ENCODE peak calls at places on chromosomes 2 and 18, in nine cellular contexts. U is neural progenitor cell; C is H9; Y is CD4-positive, alpha-beta T cell; A is CD8-positive, alpha-beta memory T cell; W is BE2C; M is HCT116; G is OCI-LY7; X is AG04450. Z is an unnamed sample. For H3K9me3, the result is how much of the 10 kb centered on the place peaks cover.

GRCh38 chr18:46010050-46010449 is 42.9 kb upstream of the EPG5 start:
- DNase-seq in U (no peak), C (no peak), Y (no peak), A (no peak), W (no peak), M (no peak), G (no peak), X (no peak), Z (no peak)

GRCh38 chr2:158458617-158458920 is 1.8 kb downstream of the PKP4 start:
- DNase-seq in U (no peak), C (no peak), Y (no peak), A (no peak), W (no peak), M (no peak), G (no peak), X (no peak), Z (no peak)

GRCh38 chr2:156748238-156748637 is 312.1 kb downstream of the GPD2 start:
- DNase-seq in U (no peak), C (no peak), Y (no peak), A (no peak), W (no peak), M (no peak), G (no peak), X (no peak), Z (no peak)

GRCh38 chr2:45771251-45771650 is 119.8 kb downstream of the PRKCE start:
- DNase-seq in U (peak), C (peak), Y (no peak), A (no peak), W (peak), M (no peak), G (no peak), X (no peak), Z (no peak)

GRCh38 chr2:156536534-156536933 is 100.4 kb downstream of the GPD2 start:
- DNase-seq in U (no peak), C (no peak), Y (no peak), A (no peak), W (no peak), M (no peak), G (no peak), X (no peak), Z (no peak)

GRCh38 chr2:184765048-184765881 is 166.9 kb downstream of the ZNF804A start:
- DNase-seq in U (peak), C (no peak), Y (no peak), A (no peak), W (peak), M (no peak), G (peak), X (no peak), Z (no peak)

GRCh38 chr2:130831356-130831755 is 5.4 kb upstream of the ARHGEF4 start:
- DNase-seq in U (no peak), C (no peak), Y (no peak), A (peak), W (no peak), M (no peak), G (no peak), X (no peak), Z (no peak)

GRCh38 chr18:23231340-23232021 is 96.2 kb downstream of the CABLES1 start:
- DNase-seq in U (no peak), C (no peak), Y (peak), A (peak), W (no peak), M (no peak), G (peak), X (peak), Z (peak)

GRCh38 chr2:197097578-197098366 is 171.3 kb upstream of the PGAP1 start:
- DNase-seq in U (no peak), C (no peak), Y (no peak), A (no peak), W (no peak), M (no peak), G (no peak), X (peak), Z (no peak)

GRCh38 chr2:37350034-37350433 is 5.6 kb downstream of the QPCT start:
- DNase-seq in U (no peak), C (no peak), Y (no peak), A (no peak), W (peak), M (no peak), G (peak), X (no peak), Z (peak)

GRCh38 chr2:34102359-34102758 is 503.3 kb upstream of the FAM98A start:
- DNase-seq in U (no peak), C (no peak), Y (no peak), A (no peak), W (no peak), M (no peak), G (no peak), X (no peak), Z (no peak)

GRCh38 chr2:43040084-43040854 is 186.1 kb downstream of the ZFP36L2 start:
- DNase-seq in U (no peak), C (no peak), Y (no peak), A (no peak), W (no peak), M (no peak), G (no peak), X (no peak), Z (peak)

GRCh38 chr18:13387856-13388548 is 169.4 kb downstream of the LDLRAD4 start:
- DNase-seq in U (no peak), C (no peak), Y (no peak), A (no peak), W (no peak), M (no peak), G (no peak), X (no peak), Z (no peak)

GRCh38 chr2:40315684-40316083 is 136.2 kb downstream of the SLC8A1 start:
- DNase-seq in U (no peak), C (no peak), Y (no peak), A (no peak), W (no peak), M (no peak), G (no peak), X (no peak), Z (no peak)

GRCh38 chr2:118168606-118169005 is 80.3 kb downstream of the INSIG2 start:
- DNase-seq in U (no peak), C (no peak), Y (no peak), A (no peak), W (no peak), M (no peak), G (no peak), X (no peak), Z (peak)

GRCh38 chr2:241801611-241802420 is 7.2 kb upstream of the NEU4 start:
- DNase-seq in U (no peak), C (peak), Y (no peak), A (peak), W (peak), M (no peak), G (no peak), X (no peak), Z (no peak)

GRCh38 chr2:204019572-204020501 is 83.3 kb downstream of the ICOS start:
- DNase-seq in U (no peak), C (no peak), Y (peak), A (no peak), W (no peak), M (no peak), G (no peak), X (no peak), Z (no peak)

GRCh38 chr18:79595876-79596374 is 83.7 kb upstream of the CTDP1 start:
- DNase-seq in U (no peak), C (no peak), Y (no peak), A (peak), W (no peak), M (no peak), G (no peak), X (no peak), Z (no peak)

DNA sequence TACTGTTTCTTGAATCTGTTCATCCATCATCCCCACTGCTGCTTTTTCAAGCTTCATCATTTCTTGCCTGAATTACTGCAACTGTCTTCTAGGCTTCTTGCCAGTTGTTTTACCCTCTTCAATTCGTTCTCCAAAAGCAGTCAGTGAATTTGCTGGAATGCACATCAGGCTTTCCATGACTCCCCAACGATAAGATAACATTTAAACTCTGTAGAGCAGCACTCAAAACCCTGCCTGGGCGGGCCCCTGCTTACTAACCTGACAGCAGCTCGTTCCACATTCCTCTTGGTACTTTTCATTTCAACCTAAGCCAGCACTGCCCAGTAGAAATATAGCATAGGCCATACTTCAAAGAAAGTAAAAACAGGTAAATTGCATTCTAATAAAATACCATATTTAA is 342.9 kb downstream of the SUCLG1 start:
- DNase-seq in U (no peak), C (no peak), Y (no peak), A (no peak), W (no peak), M (no peak), G (no peak), X (no peak), Z (no peak)
- H3K9me3 ChIP-seq in U (under half), C (under half), Y (under half), A (under half), W (under half), M (under half), G (under half), X (under half), Z (under half)

GRCh38 chr2:1115843-1116539 is 165.3 kb downstream of the SNTG2 start:
- DNase-seq in U (no peak), C (no peak), Y (no peak), A (no peak), W (no peak), M (no peak), G (no peak), X (no peak), Z (no peak)
- H3K9me3 ChIP-seq in U (under half), C (under half), Y (under half), A (under half), W (under half), M (under half), G (under half), X (under half), Z (under half)

GRCh38 chr2:150620371-150620770 is 132.9 kb upstream of the RND3 start:
- DNase-seq in U (no peak), C (no peak), Y (no peak), A (no peak), W (no peak), M (no peak), G (no peak), X (no peak), Z (no peak)

GRCh38 chr2:150618215-150618905 is 130.9 kb upstream of the RND3 start:
- DNase-seq in U (no peak), C (no peak), Y (no peak), A (no peak), W (no peak), M (no peak), G (no peak), X (no peak), Z (no peak)

GRCh38 chr2:150621800-150622199 is 134.3 kb upstream of the RND3 start:
- DNase-seq in U (no peak), C (no peak), Y (no peak), A (no peak), W (no peak), M (no peak), G (no peak), X (no peak), Z (peak)

GRCh38 chr2:150620860-150621259 is 133.4 kb upstream of the RND3 start:
- DNase-seq in U (no peak), C (no peak), Y (no peak), A (no peak), W (no peak), M (no peak), G (no peak), X (no peak), Z (no peak)

DNA sequence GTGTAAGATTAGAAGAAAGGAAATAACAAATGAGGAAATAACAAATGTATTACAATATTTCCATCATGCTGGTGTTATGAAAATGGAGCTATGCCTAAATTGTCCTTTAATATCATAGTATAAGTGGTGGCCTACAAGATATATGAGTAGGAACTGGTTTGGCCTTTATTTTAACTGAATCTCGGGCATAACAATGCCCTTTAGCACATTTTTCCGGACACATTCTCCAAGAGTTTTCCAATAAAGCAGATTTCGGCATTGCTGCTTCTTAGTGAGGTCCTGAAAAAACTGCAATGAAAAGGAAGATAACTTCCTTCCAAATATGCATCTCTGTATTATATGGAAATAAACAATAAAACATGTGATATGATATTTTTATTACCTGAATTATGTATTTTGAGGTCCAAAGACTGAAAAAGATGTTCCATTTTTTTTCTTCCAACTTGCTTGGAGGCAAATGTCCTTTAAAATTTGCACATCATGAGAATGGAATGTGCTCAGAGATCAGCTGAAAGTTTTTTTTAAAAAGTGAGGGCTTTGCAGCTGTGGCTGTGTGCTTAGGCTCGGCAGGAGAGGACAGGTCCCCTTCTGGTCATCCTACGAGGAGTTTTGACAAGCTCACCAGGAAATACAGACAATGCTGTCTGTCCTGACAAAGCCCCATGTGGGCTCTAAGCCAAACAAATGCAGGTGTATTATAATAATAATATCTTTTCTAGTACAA is 132.3 kb upstream of the RND3 start:
- DNase-seq in U (no peak), C (no peak), Y (no peak), A (no peak), W (no peak), M (no peak), G (no peak), X (no peak), Z (peak)
- H3K9me3 ChIP-seq in U (under half), C (under half), Y (under half), A (under half), W (under half), M (under half), G (under half), X (under half), Z (under half)

GRCh38 chr18:24428709-24429108 is 2.2 kb downstream of the IMPACT start:
- DNase-seq in U (no peak), C (no peak), Y (no peak), A (no peak), W (no peak), M (no peak), G (no peak), X (no peak), Z (no peak)
- H3K9me3 ChIP-seq in U (under half), C (under half), Y (under half), A (under half), W (under half), M (under half), G (under half), X (under half), Z (under half)

GRCh38 chr2:176652300-176653182 is 383.3 kb downstream of the MTX2 start:
- DNase-seq in U (peak), C (no peak), Y (no peak), A (no peak), W (peak), M (peak), G (peak), X (peak), Z (peak)
- H3K9me3 ChIP-seq in U (under half), C (under half), Y (under half), A (under half), W (under half), M (under half), G (under half), X (under half), Z (under half)

GRCh38 chr2:76406134-76406855 is 695.6 kb upstream of the GCFC2 start:
- DNase-seq in U (peak), C (peak), Y (no peak), A (no peak), W (no peak), M (no peak), G (no peak), X (no peak), Z (no peak)
- H3K9me3 ChIP-seq in U (under half), C (under half), Y (under half), A (under half), W (under half), M (under half), G (under half), X (under half), Z (under half)

Z was measured in PC-9.